ENCODE peak calls at places on chromosomes 5 and 9, in seven cellular contexts. T is Karpas-422, C is endodermal cell, M is ovary, U is aorta, P is NT2/D1, D is tibial artery. H is an unnamed sample.
A peak's percentile ranks its signal among the peaks of the same experiment; 100 is the strongest.

GRCh38 chr5:17330386-17330785 is 113.0 kb downstream of the BASP1 start:
- DNase-seq in D (no peak), U (no peak), M (no peak), T (no peak), P (no peak), C (no peak), H (no peak)

GRCh38 chr9:134217431-134218210 is 53.3 kb upstream of the RNU6ATAC start:
- DNase-seq in D (no peak), M (peak; percentile 11), P (no peak), U (peak; percentile 21), C (peak; percentile 85), T (peak; percentile 60), H (no peak)

GRCh38 chr5:159178978-159179377 is 30.4 kb downstream of the RNF145 start:
- DNase-seq in C (no peak), T (no peak), D (no peak), M (no peak), U (no peak), P (no peak), H (peak; percentile 96)

GRCh38 chr9:6302417-6302816 is 25.8 kb upstream of the TPD52L3 start:
- DNase-seq in D (no peak), U (no peak), C (no peak), M (no peak), T (no peak), P (no peak), H (no peak)

GRCh38 chr9:136180586-136180985 is 24.3 kb downstream of the LHX3 start:
- DNase-seq in U (no peak), P (no peak), D (no peak), C (no peak), T (no peak), M (no peak), H (no peak)

GRCh38 chr9:75960561-75960960 is 70.1 kb downstream of the PCSK5 start:
- DNase-seq in M (no peak), D (no peak), C (no peak), T (no peak), U (no peak), P (no peak), H (no peak)

GRCh38 chr9:120710110-120710981 is 3.9 kb downstream of the MEGF9 start:
- DNase-seq in C (no peak), P (no peak), M (no peak), T (no peak), D (no peak), U (no peak), H (peak; percentile 35)

GRCh38 chr5:52560366-52560765 is 227.3 kb upstream of the ITGA1 start:
- DNase-seq in D (no peak), T (peak; percentile 48), P (no peak), C (no peak), U (no peak), M (no peak), H (no peak)

GRCh38 chr5:125823572-125823971 is 599.6 kb upstream of the GRAMD2B start:
- DNase-seq in D (no peak), C (no peak), T (no peak), M (no peak), P (no peak), U (no peak), H (no peak)

GRCh38 chr5:149611327-149611726 is 30.0 kb downstream of the ARHGEF37 start:
- DNase-seq in U (no peak), T (no peak), P (no peak), M (peak; percentile 50), C (no peak), D (no peak), H (peak; percentile 36)

GRCh38 chr5:108028411-108028810 is 353.5 kb downstream of the FBXL17 start:
- DNase-seq in P (no peak), C (no peak), D (no peak), M (no peak), T (no peak), U (no peak), H (no peak)

GRCh38 chr9:17064558-17064957 is 70.3 kb upstream of the CNTLN start:
- DNase-seq in M (no peak), C (no peak), D (no peak), P (no peak), U (no peak), T (no peak), H (no peak)

GRCh38 chr5:53017383-53017782 is 28.2 kb downstream of the ITGA2 start:
- DNase-seq in P (no peak), T (no peak), M (no peak), D (no peak), C (no peak), U (no peak), H (no peak)

GRCh38 chr9:125966456-125966855 is 219.3 kb downstream of the PBX3 start:
- DNase-seq in M (no peak), D (no peak), U (no peak), C (no peak), T (no peak), P (no peak), H (no peak)

GRCh38 chr5:149675467-149676201 is 54.5 kb upstream of the PPARGC1B start:
- DNase-seq in C (no peak), P (no peak), U (no peak), M (no peak), D (no peak), T (no peak), H (no peak)

GRCh38 chr5:68046445-68046844 is 169.1 kb upstream of the PIK3R1 start:
- DNase-seq in P (no peak), M (no peak), U (peak; percentile 61), D (peak; percentile 80), C (no peak), T (no peak), H (peak; percentile 56)

GRCh38 chr5:180648658-180649296 is 623 bp downstream of the FLT4 start:
- DNase-seq in M (no peak), D (no peak), T (no peak), U (no peak), P (no peak), C (peak; percentile 87), H (no peak)

GRCh38 chr9:124344291-124345050 is 70.8 kb downstream of the PSMB7 start:
- DNase-seq in D (no peak), M (no peak), T (no peak), P (no peak), C (no peak), U (peak; percentile 48), H (no peak)

GRCh38 chr9:22363421-22363887 is 83.2 kb upstream of the DMRTA1 start:
- DNase-seq in C (no peak), T (no peak), U (no peak), D (no peak), M (no peak), P (no peak), H (no peak)

GRCh38 chr5:141040093-141040762 is 10.9 kb upstream of the PCDHB1 start:
- DNase-seq in C (peak; percentile 90), D (no peak), P (peak; percentile 38), U (no peak), M (no peak), T (no peak), H (no peak)

GRCh38 chr9:129954868-129955550 is 88.0 kb downstream of the FNBP1 start:
- DNase-seq in T (no peak), U (no peak), P (no peak), C (no peak), D (no peak), M (no peak), H (no peak)

GRCh38 chr5:63263409-63263808 is 684.8 kb downstream of the LRRC70 start:
- DNase-seq in P (no peak), M (no peak), D (no peak), U (no peak), C (no peak), T (no peak), H (no peak)

GRCh38 chr5:154523704-154524103 is 45.7 kb upstream of the HAND1 start:
- DNase-seq in C (peak; percentile 75), P (no peak), M (no peak), T (no peak), U (no peak), D (no peak), H (no peak)

GRCh38 chr9:99140685-99141314 is 35.9 kb downstream of the TGFBR1 start:
- DNase-seq in T (peak; percentile 71), C (peak; percentile 80), D (no peak), M (no peak), U (no peak), P (peak; percentile 65), H (peak; percentile 43)
- H3K4me1 ChIP-seq in T (peaks cover 12% of the 10 kb centered on the region), C (no peaks in the 10 kb centered on the region), D (no peaks in the 10 kb centered on the region), M (no peaks in the 10 kb centered on the region), U (no peaks in the 10 kb centered on the region), P (no peaks in the 10 kb centered on the region), H (no peaks in the 10 kb centered on the region)

GRCh38 chr9:7313389-7313788 is 486.2 kb downstream of the DMAC1 start:
- DNase-seq in D (no peak), T (peak; percentile 44), U (no peak), P (no peak), C (no peak), M (no peak), H (no peak)
- H3K9me3 ChIP-seq in D (no peaks in the 10 kb centered on the region), T (peaks cover 28% of the 10 kb centered on the region), U (peaks cover 5% of the 10 kb centered on the region), P (peaks cover 32% of the 10 kb centered on the region), C (peaks cover 57% of the 10 kb centered on the region), M (no peaks in the 10 kb centered on the region), H (no peaks in the 10 kb centered on the region)

GRCh38 chr9:82170079-82170662 is 181.6 kb downstream of the SPATA31D1 start:
- DNase-seq in M (no peak), C (no peak), P (peak; percentile 42), U (no peak), D (no peak), T (no peak), H (no peak)
- H3K4me1 ChIP-seq in M (no peaks in the 10 kb centered on the region), C (peaks cover 2% of the 10 kb centered on the region), P (no peaks in the 10 kb centered on the region), U (no peaks in the 10 kb centered on the region), D (no peaks in the 10 kb centered on the region), T (no peaks in the 10 kb centered on the region), H (peaks cover 21% of the 10 kb centered on the region)

GRCh38 chr5:179415291-179416060 is 70.2 kb upstream of the ADAMTS2 start:
- DNase-seq in M (no peak), C (peak; percentile 25), D (no peak), P (no peak), U (no peak), T (no peak), H (no peak)

GRCh38 chr5:179414459-179415215 is 69.4 kb upstream of the ADAMTS2 start:
- DNase-seq in P (no peak), T (no peak), C (no peak), U (no peak), D (no peak), M (no peak), H (no peak)

GRCh38 chr5:179413086-179413690 is 67.9 kb upstream of the ADAMTS2 start:
- DNase-seq in C (peak; percentile 31), M (no peak), P (no peak), T (no peak), U (no peak), D (no peak), H (peak; percentile 38)

GRCh38 chr5:179416114-179416730 is 71.0 kb upstream of the ADAMTS2 start:
- DNase-seq in T (no peak), C (no peak), D (peak; percentile 38), M (no peak), U (no peak), P (no peak), H (no peak)

DNA sequence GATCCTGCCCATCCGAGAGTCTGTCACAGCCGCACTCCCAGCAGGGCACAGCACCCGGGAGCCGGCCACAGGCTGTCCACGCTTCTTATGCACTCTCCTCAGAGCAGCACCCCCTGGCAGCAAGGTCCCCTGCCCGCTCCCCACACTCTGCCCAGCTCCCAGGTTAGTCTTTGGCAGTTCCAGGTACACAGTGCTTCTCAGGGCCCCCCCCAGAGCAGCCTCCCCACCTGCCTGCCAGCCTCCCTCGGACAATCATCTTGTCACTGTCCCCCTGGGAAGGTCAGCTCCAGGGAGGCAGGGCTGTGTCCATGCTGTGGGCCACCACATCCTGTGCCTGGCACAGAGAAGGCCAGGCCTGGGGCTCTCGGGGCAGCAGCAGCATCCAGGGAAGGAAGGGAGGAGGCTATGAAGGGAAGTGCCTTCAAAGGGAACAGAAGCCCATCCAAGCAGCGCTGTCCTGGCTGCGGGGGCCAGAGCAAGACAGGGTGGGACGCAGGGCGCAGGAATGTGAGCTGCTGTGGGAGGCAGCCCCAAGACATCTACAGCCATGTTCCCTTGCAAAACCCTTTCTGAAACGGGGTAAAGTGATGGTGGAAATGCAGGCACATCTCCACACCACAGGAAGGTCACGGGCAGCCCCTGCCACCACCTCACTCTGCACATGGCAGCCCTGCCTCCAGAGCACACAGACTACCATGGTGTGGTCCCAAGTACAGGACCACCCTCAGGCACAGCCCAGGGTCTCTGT is 68.6 kb upstream of the ADAMTS2 start:
- DNase-seq in D (no peak), U (no peak), P (no peak), T (no peak), M (no peak), C (peak; percentile 28), H (peak; percentile 43)
- H3K9me3 ChIP-seq in D (no peaks in the 10 kb centered on the region), U (no peaks in the 10 kb centered on the region), P (no peaks in the 10 kb centered on the region), T (no peaks in the 10 kb centered on the region), M (no peaks in the 10 kb centered on the region), C (no peaks in the 10 kb centered on the region), H (peaks cover 51% of the 10 kb centered on the region)

H was measured in SJSA1.